ENCODE peak calls at places on chromosomes 1 and 21, in six cellular contexts. T, M, D, E, F and P are unnamed samples.

GRCh38 chr1:16066245-16066644 is 7.2 kb downstream of the FAM131C start:
- DNase-seq in M (no peak), F (no peak), T (no peak), D (no peak), E (no peak), P (no peak)

GRCh38 chr1:23591460-23592208 is 32.3 kb upstream of the ID3 start:
- DNase-seq in M (no peak), F (no peak), E (peak), T (no peak), D (no peak), P (peak)

GRCh38 chr1:22584970-22585369 is 21.7 kb downstream of the EPHA8 start:
- DNase-seq in D (no peak), E (no peak), T (no peak), M (no peak), F (no peak), P (no peak)

GRCh38 chr1:42983253-42983652 is 24.6 kb upstream of the SLC2A1 start:
- DNase-seq in D (no peak), E (no peak), F (no peak), M (no peak), T (no peak), P (no peak)

GRCh38 chr1:118589486-118589885 is 398.7 kb downstream of the TBX15 start:
- DNase-seq in M (no peak), E (no peak), D (no peak), F (peak), T (no peak), P (no peak)

GRCh38 chr21:17789660-17790059 is 29.5 kb downstream of the C21orf91 start:
- DNase-seq in M (no peak), T (no peak), F (no peak), E (no peak), D (no peak), P (no peak)

GRCh38 chr1:222928212-222928611 is 113.4 kb downstream of the DISP1 start:
- DNase-seq in D (no peak), T (no peak), M (no peak), F (peak), E (peak), P (no peak)

GRCh38 chr21:42031816-42032215 is 21.7 kb upstream of the ZBTB21 start:
- DNase-seq in T (no peak), M (no peak), F (no peak), D (no peak), E (no peak), P (no peak)

GRCh38 chr1:37473431-37474050 is 839 bp upstream of the ZC3H12A start:
- DNase-seq in D (no peak), F (peak), M (no peak), T (no peak), E (no peak), P (peak)

GRCh38 chr1:59985901-59986735 is 59.5 kb upstream of the CYP2J2 start:
- DNase-seq in T (no peak), D (no peak), F (no peak), E (no peak), M (no peak), P (no peak)

GRCh38 chr1:222106369-222106768 is 364.5 kb upstream of the DUSP10 start:
- DNase-seq in D (no peak), F (no peak), T (no peak), E (no peak), M (no peak), P (no peak)

GRCh38 chr1:83802023-83802422 is 196.9 kb downstream of the TTLL7 start:
- DNase-seq in T (no peak), M (no peak), D (no peak), F (no peak), E (no peak), P (no peak)

GRCh38 chr1:207748737-207749528 is 2.9 kb upstream of the CD46 start:
- DNase-seq in M (no peak), T (no peak), D (peak), F (no peak), E (no peak), P (no peak)

GRCh38 chr1:59015708-59016107 is 231.9 kb upstream of the JUN start:
- DNase-seq in T (peak), E (peak), D (no peak), F (peak), M (no peak), P (no peak)

GRCh38 chr1:43549921-43550597 is 19.4 kb downstream of the PTPRF start:
- DNase-seq in T (no peak), F (peak), E (no peak), D (no peak), M (no peak), P (no peak)

GRCh38 chr1:8663090-8663802 is 154.2 kb downstream of the RERE start:
- DNase-seq in M (no peak), F (no peak), T (no peak), D (no peak), E (no peak), P (no peak)

GRCh38 chr1:59076612-59077011 is 220.3 kb upstream of the FGGY start:
- DNase-seq in M (no peak), T (no peak), D (no peak), E (peak), F (no peak), P (no peak)

GRCh38 chr1:65363484-65363883 is 54.1 kb downstream of the DNAJC6 start:
- DNase-seq in E (no peak), T (no peak), D (no peak), F (no peak), M (no peak), P (no peak)

GRCh38 chr1:163596541-163597258 is 274.9 kb downstream of the NUF2 start:
- DNase-seq in T (no peak), E (no peak), M (no peak), F (no peak), D (no peak), P (no peak)

GRCh38 chr21:31470896-31471694 is 127.0 kb upstream of the TIAM1 start:
- DNase-seq in F (no peak), M (no peak), E (no peak), T (no peak), D (no peak), P (no peak)